ENCODE peak calls at places on chromosomes 16 and 17, in five cellular contexts. Y is AG04449, J is neural crest cell, O is foreskin fibroblast, C is cardiac muscle cell. X is an unnamed sample.

GRCh38 chr16:4064950-4065352 is 51.3 kb downstream of the ADCY9 start:
- DNase-seq in Y (no peak), J (no peak), O (no peak), C (no peak), X (no peak)

GRCh38 chr17:14923981-14924380 is 341.1 kb downstream of the PMP22 start:
- DNase-seq in C (no peak), J (no peak), O (peak; percentile 42), Y (no peak), X (no peak)

GRCh38 chr17:69733171-69734014 is 318.9 kb downstream of the MAP2K6 start:
- DNase-seq in J (no peak), Y (peak; percentile 56), O (peak; percentile 89), C (no peak), X (no peak)

GRCh38 chr16:14302399-14303181 is 231.5 kb downstream of the MRTFB start:
- DNase-seq in C (peak; percentile 73), O (peak; percentile 52), J (peak; percentile 45), Y (no peak), X (peak; percentile 37)

GRCh38 chr17:28634211-28634865 is 10.6 kb downstream of the BLTP2 start:
- DNase-seq in J (no peak), O (no peak), C (no peak), Y (no peak), X (no peak)

GRCh38 chr16:32116080-32116479 is 137.0 kb upstream of the TP53TG3D start:
- DNase-seq in Y (no peak), O (peak; percentile 13), J (no peak), C (no peak), X (no peak)

GRCh38 chr17:80204626-80205468 is 15.3 kb downstream of the SGSH start:
- DNase-seq in J (no peak), C (no peak), O (no peak), Y (no peak), X (no peak)

GRCh38 chr17:17315142-17315821 is 12.1 kb downstream of the NT5M start:
- DNase-seq in Y (no peak), J (no peak), O (no peak), C (no peak), X (no peak)

GRCh38 chr17:47994714-47995113 is 23.8 kb downstream of the CDK5RAP3 start:
- DNase-seq in O (no peak), C (no peak), Y (no peak), J (no peak), X (no peak)

GRCh38 chr17:260031-260791 is 78.8 kb upstream of the DOC2B start:
- DNase-seq in C (no peak), J (no peak), O (no peak), Y (no peak), X (no peak)

GRCh38 chr16:85034591-85035433 is 7.2 kb downstream of the KIAA0513 start:
- DNase-seq in C (no peak), Y (no peak), O (no peak), J (no peak), X (no peak)
- TF ChIP-seq CTCF in C (no peak), Y (no peak), O (no peak), J (no peak), X (no peak)

GRCh38 chr16:78252757-78253156 is 153.3 kb downstream of the WWOX start:
- DNase-seq in J (no peak), C (no peak), O (no peak), Y (no peak), X (no peak)

GRCh38 chr16:78249832-78250231 is 150.4 kb downstream of the WWOX start:
- DNase-seq in Y (no peak), O (no peak), C (no peak), J (no peak), X (no peak)

GRCh38 chr16:78251115-78251514 is 151.7 kb downstream of the WWOX start:
- DNase-seq in O (no peak), C (no peak), J (no peak), Y (no peak), X (no peak)

GRCh38 chr16:78244131-78244899 is 144.9 kb downstream of the WWOX start:
- DNase-seq in C (no peak), J (no peak), O (no peak), Y (no peak), X (no peak)

DNA sequence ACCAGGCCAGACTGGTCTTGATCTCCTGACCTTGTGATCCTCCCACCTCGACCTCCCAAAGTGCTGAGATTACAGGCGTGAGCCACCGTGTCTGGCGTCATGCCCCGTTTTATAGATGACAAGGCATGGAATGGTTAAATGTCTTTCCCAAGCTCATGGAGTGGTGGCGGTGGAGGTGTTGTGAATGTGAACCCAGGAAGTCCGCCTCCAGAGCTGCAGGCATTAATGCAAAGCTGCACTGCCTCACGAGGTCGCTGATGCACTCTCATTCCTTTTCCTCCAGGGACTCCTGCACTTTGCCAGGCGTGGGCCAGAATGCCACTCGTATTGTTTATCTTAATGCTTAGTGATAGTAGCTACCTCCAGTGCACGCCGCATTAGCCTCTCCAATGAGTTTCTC is 149.6 kb downstream of the WWOX start:
- DNase-seq in O (no peak), Y (no peak), J (no peak), C (peak; percentile 53), X (no peak)
- TF ChIP-seq CTCF in O (no peak), Y (no peak), J (peak; percentile 36), C (no peak), X (peak; percentile 46)

GRCh38 chr16:58339452-58339938 is 44.7 kb upstream of the PRSS54 start:
- DNase-seq in Y (no peak), C (peak; percentile 44), J (no peak), O (peak; percentile 11), X (no peak)
- TF ChIP-seq CTCF in Y (peak; percentile 21), C (peak; percentile 44), J (peak; percentile 41), O (peak; percentile 19), X (peak; percentile 21)

GRCh38 chr17:40726919-40727318 is 23.4 kb upstream of the KRT24 start:
- DNase-seq in O (peak; percentile 16), Y (no peak), J (no peak), C (no peak), X (no peak)
- TF ChIP-seq CTCF in O (peak; percentile 26), Y (no peak), J (peak; percentile 45), C (peak; percentile 25), X (peak; percentile 43)

GRCh38 chr17:81808778-81809555 is 5.0 kb downstream of the GCGR start:
- DNase-seq in Y (no peak), C (no peak), O (no peak), J (no peak), X (no peak)
- TF ChIP-seq CTCF in Y (no peak), C (no peak), O (no peak), J (no peak), X (no peak)

GRCh38 chr16:5575846-5576245 is 478.3 kb upstream of the EEF2KMT start:
- DNase-seq in O (no peak), Y (no peak), J (no peak), C (no peak), X (no peak)
- TF ChIP-seq CTCF in O (no peak), Y (no peak), J (no peak), C (no peak), X (no peak)

DNA sequence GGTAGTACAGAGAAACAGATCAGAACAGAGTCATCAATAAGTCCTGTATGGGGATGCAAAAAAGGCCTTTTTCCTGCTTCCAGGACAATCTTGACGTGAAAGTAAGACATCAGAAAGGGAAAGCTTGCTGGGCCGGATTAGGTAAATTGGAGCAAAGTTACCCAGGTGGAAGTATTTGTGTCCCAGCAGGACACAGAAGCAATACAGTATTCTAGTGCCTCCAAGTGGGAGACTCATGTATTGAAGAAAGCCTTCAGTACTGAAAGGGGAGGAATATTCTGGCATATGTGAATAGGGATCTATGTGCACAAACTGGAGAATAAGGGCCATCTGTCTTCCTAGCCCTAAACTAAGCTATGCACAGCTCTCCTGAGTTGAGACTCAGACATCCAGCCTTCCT is 327.2 kb upstream of the CDH8 start:
- DNase-seq in C (peak; percentile 39), O (no peak), Y (no peak), J (no peak), X (no peak)
- TF ChIP-seq CTCF in C (no peak), O (no peak), Y (no peak), J (peak; percentile 47), X (peak; percentile 55)

DNA sequence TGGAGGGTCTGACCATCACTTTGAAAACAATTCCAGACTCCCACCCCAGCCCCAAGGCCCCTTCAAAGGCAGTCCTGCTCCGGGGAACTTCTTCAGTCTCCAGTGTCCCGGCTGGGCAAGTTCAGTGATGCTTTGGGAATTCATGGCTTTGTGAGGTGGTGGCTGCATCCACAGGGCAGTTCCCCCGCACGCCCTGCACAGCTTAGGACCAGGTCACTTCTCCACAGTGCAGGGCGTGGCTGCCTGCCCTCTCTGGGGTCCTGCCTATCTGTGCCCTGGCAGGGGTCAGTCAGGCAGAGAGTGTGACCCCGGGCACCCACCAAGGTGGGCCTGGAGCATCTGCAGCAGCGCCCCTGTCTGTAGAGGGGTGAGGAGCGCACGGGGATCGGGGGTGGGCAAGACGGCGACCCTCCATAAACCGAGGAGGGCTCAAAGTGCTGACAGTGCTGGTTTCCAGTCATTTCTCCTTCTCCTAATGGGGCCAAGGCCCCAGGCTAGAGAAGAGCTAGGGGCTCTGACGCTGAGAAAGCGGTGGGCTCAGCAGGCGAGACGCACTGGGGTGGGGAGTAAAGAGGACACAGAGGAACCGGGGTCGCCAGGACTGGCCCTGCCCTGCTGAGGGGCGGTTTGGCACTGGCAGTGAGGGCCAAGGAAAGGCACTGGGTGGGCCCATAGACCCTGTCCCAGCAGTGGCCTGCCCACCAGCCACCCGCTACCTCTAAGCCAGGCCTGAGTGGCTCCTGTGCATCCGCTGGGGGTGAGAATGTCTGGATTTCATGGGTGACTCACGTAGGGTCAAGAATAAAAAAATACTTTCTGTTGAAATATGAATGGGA is 4.2 kb upstream of the ARHGAP27 start:
- DNase-seq in O (no peak), Y (no peak), C (no peak), J (no peak), X (no peak)
- TF ChIP-seq CTCF in O (no peak), Y (no peak), C (no peak), J (no peak), X (no peak)